ENCODE peak calls at places on chromosome 3, in six cellular contexts. T is WTC11, W is MM.1S, V is neural crest cell, C is Peyer's patch, Y is endothelial cell. H is an unnamed sample.

GRCh38 chr3:78762121-78762520 is 1005.7 kb downstream of the ROBO1 start:
- DNase-seq in T (no peak), Y (no peak), V (no peak), W (no peak), C (no peak), H (no peak)

GRCh38 chr3:138434875-138435772 is 708 bp downstream of the ESYT3 start:
- DNase-seq in V (no peak), T (peak; percentile 54), C (no peak), Y (peak; percentile 23), W (no peak), H (no peak)

GRCh38 chr3:64668582-64669510 is 19.0 kb downstream of the ADAMTS9 start:
- DNase-seq in W (no peak), Y (no peak), T (no peak), C (no peak), V (no peak), H (no peak)

GRCh38 chr3:64133272-64133671 is 92.0 kb downstream of the PRICKLE2 start:
- DNase-seq in W (no peak), T (no peak), Y (no peak), V (no peak), C (no peak), H (no peak)

GRCh38 chr3:14605744-14606143 is 45.8 kb upstream of the CCDC174 start:
- DNase-seq in C (no peak), Y (no peak), W (no peak), V (no peak), T (no peak), H (no peak)

GRCh38 chr3:172102883-172103310 is 63.5 kb downstream of the FNDC3B start:
- DNase-seq in C (no peak), V (no peak), W (no peak), Y (no peak), T (no peak), H (no peak)

GRCh38 chr3:169809230-169809795 is 3.4 kb upstream of the LRRIQ4 start:
- DNase-seq in Y (no peak), T (no peak), W (no peak), V (no peak), C (no peak), H (no peak)

GRCh38 chr3:126004692-126005091 is 35.7 kb downstream of the ROPN1B start:
- DNase-seq in C (no peak), T (no peak), W (no peak), V (no peak), Y (no peak), H (no peak)

GRCh38 chr3:184982058-184982457 is 170.1 kb downstream of the VPS8 start:
- DNase-seq in C (no peak), V (no peak), W (no peak), T (no peak), Y (no peak), H (no peak)

GRCh38 chr3:190996376-190996775 is 133.9 kb upstream of the GMNC start:
- DNase-seq in T (no peak), C (no peak), Y (no peak), V (no peak), W (peak; percentile 63), H (no peak)

GRCh38 chr3:10552631-10552943 is 47.2 kb upstream of the ATP2B2 start:
- DNase-seq in C (no peak), T (no peak), V (no peak), Y (no peak), W (no peak), H (no peak)

GRCh38 chr3:189143321-189143720 is 28.4 kb upstream of the TPRG1 start:
- DNase-seq in V (no peak), T (no peak), W (no peak), Y (no peak), C (no peak), H (no peak)

GRCh38 chr3:127006781-127007436 is 24.0 kb downstream of the PLXNA1 start:
- DNase-seq in Y (no peak), T (no peak), W (no peak), V (no peak), C (no peak), H (no peak)

GRCh38 chr3:43307649-43308048 is 21.3 kb downstream of the SNRK start:
- DNase-seq in W (no peak), V (no peak), Y (no peak), C (no peak), T (no peak), H (no peak)

GRCh38 chr3:29279830-29280229 is 1.0 kb upstream of the RBMS3 start:
- DNase-seq in W (no peak), Y (no peak), V (no peak), C (no peak), T (no peak), H (no peak)

GRCh38 chr3:147130461-147130860 is 275.9 kb downstream of the ZIC4 start:
- DNase-seq in Y (no peak), C (no peak), T (no peak), W (no peak), V (no peak), H (no peak)

GRCh38 chr3:57015350-57015729 is 45.1 kb upstream of the SPATA12 start:
- DNase-seq in Y (no peak), T (no peak), V (no peak), C (no peak), W (no peak), H (no peak)

GRCh38 chr3:128933213-128933921 is 53.9 kb downstream of the ACAD9 start:
- DNase-seq in Y (no peak), V (no peak), T (no peak), C (peak; percentile 23), W (no peak), H (no peak)

GRCh38 chr3:154904328-154904727 is 175.8 kb upstream of the MME start:
- DNase-seq in C (no peak), W (peak; percentile 51), T (no peak), V (no peak), Y (no peak), H (peak; percentile 8)

GRCh38 chr3:128180446-128180845 is 27.2 kb downstream of the EEFSEC start:
- DNase-seq in W (no peak), C (no peak), V (no peak), Y (no peak), T (no peak), H (no peak)

GRCh38 chr3:27623085-27623753 is 98.9 kb downstream of the EOMES start:
- DNase-seq in V (no peak), C (peak; percentile 52), W (no peak), T (no peak), Y (no peak), H (no peak)

GRCh38 chr3:71011565-71012287 is 571.8 kb downstream of the FOXP1 start:
- DNase-seq in V (no peak), W (peak; percentile 54), C (no peak), T (no peak), Y (no peak), H (no peak)

GRCh38 chr3:71010731-71011455 is 572.6 kb downstream of the FOXP1 start:
- DNase-seq in W (peak; percentile 87), Y (no peak), T (no peak), C (no peak), V (no peak), H (peak; percentile 53)

GRCh38 chr3:71005797-71006321 is 577.7 kb downstream of the FOXP1 start:
- DNase-seq in V (no peak), T (no peak), W (no peak), Y (no peak), C (no peak), H (no peak)

GRCh38 chr3:71008350-71008923 is 575.1 kb downstream of the FOXP1 start:
- DNase-seq in V (no peak), T (no peak), C (no peak), Y (no peak), W (no peak), H (no peak)

DNA sequence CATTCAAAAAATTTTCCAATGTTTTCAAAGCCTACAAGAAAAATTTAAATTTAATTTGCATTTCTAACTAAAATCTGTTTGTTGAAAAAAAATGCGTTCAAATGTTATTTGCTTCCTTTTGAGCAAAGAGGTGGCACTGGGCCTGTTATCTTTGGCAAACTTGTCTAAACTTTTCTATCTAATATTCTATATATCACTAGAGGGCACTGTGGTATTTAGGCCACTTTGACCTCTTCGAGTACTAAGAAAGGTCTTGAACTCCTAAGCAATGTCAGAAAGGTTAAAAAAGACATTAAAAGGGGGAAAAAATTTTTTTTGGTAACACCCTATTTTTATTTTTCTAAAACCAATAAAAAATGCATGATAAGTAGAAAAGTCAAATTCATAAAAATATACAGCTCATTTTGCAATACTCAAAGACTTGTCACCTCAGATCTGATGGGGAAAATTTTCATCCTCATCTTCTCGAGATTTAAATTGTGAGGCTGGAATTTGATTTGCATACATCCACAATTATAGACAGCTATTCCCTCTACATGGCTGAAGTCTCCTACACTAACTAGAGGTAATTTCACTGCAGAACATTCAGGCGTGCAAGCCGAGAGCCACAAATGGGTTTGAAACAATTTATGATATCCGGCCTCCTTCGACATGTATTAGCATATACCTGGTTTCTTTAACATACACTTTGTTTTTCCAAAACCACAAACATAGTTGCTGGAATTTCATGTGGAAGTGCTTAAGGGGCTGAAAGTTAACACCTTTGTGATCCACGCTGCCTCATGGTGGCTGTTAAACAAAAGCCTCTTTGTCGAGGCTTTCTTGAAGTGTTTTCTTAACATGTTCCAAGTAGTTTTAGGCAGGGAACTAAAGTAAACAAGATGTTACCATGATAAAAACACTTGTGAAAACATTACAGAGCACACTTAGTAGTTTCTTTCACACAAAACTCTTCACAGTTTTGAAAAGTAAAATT is 576.4 kb downstream of the FOXP1 start:
- DNase-seq in W (peak; percentile 74), Y (no peak), V (no peak), T (no peak), C (no peak), H (peak; percentile 14)
- TF ChIP-seq CTCF in W (peak; percentile 55), Y (peak; percentile 30), V (peak; percentile 65), T (no peak), C (peak; percentile 23), H (no peak)

DNA sequence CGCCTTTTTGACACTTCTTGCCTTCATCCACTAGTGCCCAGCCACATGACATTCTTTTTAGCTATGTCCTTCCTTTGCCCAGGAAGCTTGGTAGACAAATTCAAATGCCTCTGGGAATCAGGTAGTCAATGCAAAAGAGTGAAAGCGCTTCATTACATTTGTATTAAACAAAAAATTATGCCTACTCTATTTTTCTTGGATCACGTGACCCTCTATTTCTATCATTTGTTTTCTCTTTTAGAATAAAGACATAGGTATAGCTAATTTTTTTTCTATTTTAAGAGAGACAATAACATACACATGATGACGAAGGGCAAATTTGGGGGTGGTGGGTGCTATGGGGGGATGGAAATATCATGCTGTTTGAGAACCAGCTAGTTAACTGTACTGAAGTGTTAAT is 384.8 kb downstream of the C3orf38 start:
- DNase-seq in Y (no peak), C (no peak), W (no peak), V (no peak), T (no peak), H (no peak)
- TF ChIP-seq CTCF in Y (no peak), C (no peak), W (no peak), V (no peak), T (no peak), H (no peak)

GRCh38 chr3:58779934-58780333 is 113.4 kb upstream of the FAM3D start:
- DNase-seq in V (no peak), T (no peak), Y (no peak), C (no peak), W (no peak), H (no peak)

GRCh38 chr3:58784425-58784824 is 117.9 kb upstream of the FAM3D start:
- DNase-seq in W (no peak), Y (no peak), C (no peak), V (no peak), T (no peak), H (no peak)

GRCh38 chr3:58784888-58785287 is 118.3 kb upstream of the FAM3D start:
- DNase-seq in V (no peak), C (no peak), T (no peak), Y (no peak), W (no peak), H (no peak)

GRCh38 chr3:58783845-58784244 is 117.3 kb upstream of the FAM3D start:
- DNase-seq in V (no peak), C (no peak), Y (no peak), W (no peak), T (no peak), H (no peak)
- TF ChIP-seq CTCF in V (no peak), C (no peak), Y (no peak), W (no peak), T (no peak), H (no peak)

GRCh38 chr3:82012775-82013174 is 251.3 kb upstream of the GBE1 start:
- DNase-seq in C (no peak), W (no peak), V (no peak), T (no peak), Y (no peak), H (no peak)
- TF ChIP-seq CTCF in C (no peak), W (peak; percentile 31), V (no peak), T (no peak), Y (peak; percentile 19), H (no peak)

H was measured in GM20000.